ENCODE peak calls at places on chromosomes 12 and 14, in eight cellular contexts. U is cardiac muscle cell, A is left cardiac atrium, X is iris pigment epithelial cell, G is RWPE2, H is HCEC 1CT, O is AG09319, K is HFF-Myc. C is an unnamed sample.
A peak's percentile ranks its signal among the peaks of the same experiment; 100 is the strongest.

GRCh38 chr12:6954754-6955461 is 3.8 kb downstream of the PTPN6 start:
- DNase-seq in U (no peak), A (no peak), X (no peak), G (peak; percentile 39), H (no peak), O (no peak), K (no peak), C (no peak)

GRCh38 chr14:50335989-50336391 is 23.9 kb downstream of the DMAC2L start:
- DNase-seq in U (peak; percentile 71), A (no peak), X (peak; percentile 49), G (no peak), H (peak; percentile 27), O (no peak), K (peak; percentile 63), C (no peak)

GRCh38 chr14:58697927-58698641 is 60.3 kb downstream of the DACT1 start:
- DNase-seq in U (no peak), A (no peak), X (no peak), G (no peak), H (no peak), O (no peak), K (no peak), C (no peak)

GRCh38 chr12:111034911-111035577 is 114.7 kb upstream of the MYL2 start:
- DNase-seq in U (no peak), A (no peak), X (no peak), G (peak; percentile 59), H (no peak), O (no peak), K (no peak), C (no peak)

GRCh38 chr12:56687225-56688128 is 607 bp downstream of the PTGES3 start:
- DNase-seq in U (peak; percentile 42), A (peak; percentile 55), X (peak; percentile 34), G (no peak), H (peak; percentile 22), O (no peak), K (no peak), C (no peak)

GRCh38 chr14:77133718-77134338 is 7.8 kb downstream of the ZDHHC22 start:
- DNase-seq in U (peak; percentile 75), A (peak; percentile 62), X (peak; percentile 55), G (peak; percentile 79), H (peak; percentile 22), O (no peak), K (peak; percentile 50), C (peak; percentile 15)

GRCh38 chr12:84964048-84964447 is 51.4 kb upstream of the SLC6A15 start:
- DNase-seq in U (no peak), A (no peak), X (peak; percentile 17), G (no peak), H (no peak), O (no peak), K (no peak), C (no peak)

GRCh38 chr14:23513005-23513412 is 38.6 kb downstream of the ZFHX2 start:
- DNase-seq in U (no peak), A (no peak), X (no peak), G (no peak), H (no peak), O (no peak), K (no peak), C (no peak)

GRCh38 chr12:119672194-119672593 is 4.3 kb downstream of the PRKAB1 start:
- DNase-seq in U (no peak), A (no peak), X (no peak), G (no peak), H (no peak), O (no peak), K (no peak), C (no peak)

GRCh38 chr12:88325828-88326214 is 183.7 kb downstream of the TMTC3 start:
- DNase-seq in U (peak; percentile 59), A (no peak), X (peak; percentile 80), G (no peak), H (peak; percentile 71), O (peak; percentile 29), K (no peak), C (no peak)

GRCh38 chr12:96130396-96131059 is 63.6 kb upstream of the ELK3 start:
- DNase-seq in U (no peak), A (peak; percentile 36), X (no peak), G (no peak), H (no peak), O (no peak), K (no peak), C (no peak)

GRCh38 chr14:93857081-93857480 is 68.8 kb upstream of the PRIMA1 start:
- DNase-seq in U (no peak), A (no peak), X (no peak), G (no peak), H (no peak), O (no peak), K (no peak), C (no peak)

GRCh38 chr14:80973918-80974317 is 18.5 kb downstream of the TSHR start:
- DNase-seq in U (no peak), A (no peak), X (no peak), G (no peak), H (no peak), O (no peak), K (no peak), C (no peak)

GRCh38 chr12:32877670-32878459 is 18.7 kb downstream of the PKP2 start:
- DNase-seq in U (peak; percentile 71), A (peak; percentile 77), X (peak; percentile 74), G (no peak), H (no peak), O (no peak), K (no peak), C (no peak)

GRCh38 chr12:122852336-122853275 is 17.3 kb downstream of the HIP1R start:
- DNase-seq in U (no peak), A (no peak), X (no peak), G (no peak), H (no peak), O (no peak), K (no peak), C (no peak)

GRCh38 chr12:110223777-110224378 is 57.2 kb upstream of the ATP2A2 start:
- DNase-seq in U (peak; percentile 27), A (no peak), X (peak; percentile 77), G (no peak), H (peak; percentile 57), O (no peak), K (no peak), C (no peak)

GRCh38 chr14:103136388-103137271 is 13.4 kb downstream of the TNFAIP2 start:
- DNase-seq in U (peak; percentile 42), A (peak; percentile 69), X (peak; percentile 75), G (peak; percentile 85), H (peak; percentile 64), O (no peak), K (no peak), C (no peak)

GRCh38 chr12:53974084-53975018 is at the start of gene HOTAIR:
- DNase-seq in U (no peak), A (no peak), X (no peak), G (no peak), H (peak; percentile 58), O (no peak), K (no peak), C (no peak)

GRCh38 chr14:22875003-22875747 is 3.6 kb downstream of the LRP10 start:
- DNase-seq in U (no peak), A (no peak), X (no peak), G (peak; percentile 67), H (no peak), O (no peak), K (no peak), C (no peak)

GRCh38 chr12:81992461-81992860 is 233.3 kb upstream of the PPFIA2 start:
- DNase-seq in U (peak; percentile 31), A (no peak), X (no peak), G (no peak), H (peak; percentile 54), O (no peak), K (no peak), C (no peak)

GRCh38 chr12:124296295-124296915 is 1.5 kb downstream of the RFLNA start:
- DNase-seq in U (no peak), A (no peak), X (no peak), G (no peak), H (no peak), O (no peak), K (no peak), C (no peak)

GRCh38 chr12:6273209-6273928 is 37.1 kb upstream of the PLEKHG6 start:
- DNase-seq in U (no peak), A (peak; percentile 45), X (no peak), G (no peak), H (no peak), O (no peak), K (no peak), C (no peak)

GRCh38 chr14:93952829-93953228 is 23.5 kb downstream of the ASB2 start:
- DNase-seq in U (no peak), A (no peak), X (no peak), G (no peak), H (no peak), O (no peak), K (no peak), C (no peak)

GRCh38 chr12:12141000-12141399 is 70.3 kb downstream of the BCL2L14 start:
- DNase-seq in U (no peak), A (no peak), X (no peak), G (no peak), H (no peak), O (no peak), K (no peak), C (no peak)

GRCh38 chr14:74763803-74764531 is 851 bp downstream of the YLPM1 start:
- DNase-seq in U (peak; percentile 12), A (no peak), X (peak; percentile 29), G (no peak), H (no peak), O (no peak), K (no peak), C (no peak)

GRCh38 chr14:74244115-74244514 is 4.9 kb downstream of the VSX2 start:
- DNase-seq in U (no peak), A (no peak), X (no peak), G (no peak), H (no peak), O (no peak), K (no peak), C (no peak)

GRCh38 chr12:121637231-121637914 is 11.0 kb downstream of the ORAI1 start:
- DNase-seq in U (no peak), A (no peak), X (no peak), G (no peak), H (no peak), O (no peak), K (no peak), C (no peak)

GRCh38 chr12:75585309-75585708 is 73.9 kb upstream of the KRR1 start:
- DNase-seq in U (peak; percentile 70), A (no peak), X (peak; percentile 85), G (no peak), H (peak; percentile 92), O (no peak), K (peak; percentile 59), C (no peak)

GRCh38 chr12:120536064-120536791 is 2.1 kb downstream of the RNF10 start:
- DNase-seq in U (no peak), A (no peak), X (no peak), G (no peak), H (no peak), O (no peak), K (no peak), C (no peak)

GRCh38 chr12:93390025-93390424 is 12.3 kb downstream of the NUDT4 start:
- DNase-seq in U (no peak), A (no peak), X (no peak), G (no peak), H (no peak), O (no peak), K (no peak), C (no peak)

GRCh38 chr14:104158827-104159798 is 20.7 kb downstream of the KIF26A start:
- DNase-seq in U (no peak), A (peak; percentile 72), X (no peak), G (no peak), H (no peak), O (no peak), K (no peak), C (no peak)

GRCh38 chr14:65027127-65027799 is 40.6 kb downstream of the FNTB start:
- DNase-seq in U (no peak), A (no peak), X (no peak), G (no peak), H (no peak), O (no peak), K (no peak), C (no peak)

GRCh38 chr12:114655934-114656697 is 27.9 kb downstream of the TBX3 start:
- DNase-seq in U (peak; percentile 90), A (no peak), X (peak; percentile 97), G (no peak), H (peak; percentile 74), O (no peak), K (no peak), C (peak; percentile 86)

GRCh38 chr12:107337354-107338095 is 244.2 kb upstream of the CRY1 start:
- DNase-seq in U (no peak), A (no peak), X (peak; percentile 66), G (no peak), H (no peak), O (no peak), K (no peak), C (no peak)